ENCODE peak calls at places on chromosomes 3 and 15, in six cellular contexts. One of them, this sample, is unnamed.

GRCh38 chr3:170440346-170440745 is 21.7 kb downstream of the CLDN11 start:
- DNase-seq in heart right ventricle: no peak
- DNase-seq in endothelial cell of umbilical vein: peak; percentile 31
- DNase-seq in Panc1: no peak
- DNase-seq in CD4-positive, alpha-beta memory T cell: no peak
- DNase-seq in breast epithelium: no peak
- DNase-seq in this sample: no peak

GRCh38 chr3:178223876-178224275 is 312.4 kb upstream of the KCNMB2 start:
- DNase-seq in heart right ventricle: no peak
- DNase-seq in endothelial cell of umbilical vein: no peak
- DNase-seq in Panc1: no peak
- DNase-seq in CD4-positive, alpha-beta memory T cell: no peak
- DNase-seq in breast epithelium: no peak
- DNase-seq in this sample: no peak

GRCh38 chr3:138165061-138165460 is 9.7 kb downstream of the DBR1 start:
- DNase-seq in heart right ventricle: no peak
- DNase-seq in endothelial cell of umbilical vein: no peak
- DNase-seq in Panc1: no peak
- DNase-seq in CD4-positive, alpha-beta memory T cell: no peak
- DNase-seq in breast epithelium: no peak
- DNase-seq in this sample: no peak

GRCh38 chr3:116155830-116156229 is 289.5 kb downstream of the LSAMP start:
- DNase-seq in heart right ventricle: no peak
- DNase-seq in endothelial cell of umbilical vein: no peak
- DNase-seq in Panc1: no peak
- DNase-seq in CD4-positive, alpha-beta memory T cell: no peak
- DNase-seq in breast epithelium: no peak
- DNase-seq in this sample: no peak

GRCh38 chr3:129911261-129911861 is 17.9 kb upstream of the TMCC1 start:
- DNase-seq in heart right ventricle: peak; percentile 9
- DNase-seq in endothelial cell of umbilical vein: peak; percentile 90
- DNase-seq in Panc1: no peak
- DNase-seq in CD4-positive, alpha-beta memory T cell: no peak
- DNase-seq in breast epithelium: no peak
- DNase-seq in this sample: no peak

GRCh38 chr3:95319921-95320494 is 1257.1 kb downstream of the NSUN3 start:
- DNase-seq in heart right ventricle: no peak
- DNase-seq in endothelial cell of umbilical vein: no peak
- DNase-seq in Panc1: no peak
- DNase-seq in CD4-positive, alpha-beta memory T cell: no peak
- DNase-seq in breast epithelium: no peak
- DNase-seq in this sample: no peak

GRCh38 chr3:6779140-6779539 is 81.8 kb upstream of the GRM7 start:
- DNase-seq in heart right ventricle: no peak
- DNase-seq in endothelial cell of umbilical vein: no peak
- DNase-seq in Panc1: no peak
- DNase-seq in CD4-positive, alpha-beta memory T cell: no peak
- DNase-seq in breast epithelium: no peak
- DNase-seq in this sample: no peak

GRCh38 chr3:47010050-47010712 is 30.7 kb downstream of the NBEAL2 start:
- DNase-seq in heart right ventricle: no peak
- DNase-seq in endothelial cell of umbilical vein: no peak
- DNase-seq in Panc1: no peak
- DNase-seq in CD4-positive, alpha-beta memory T cell: no peak
- DNase-seq in breast epithelium: peak; percentile 49
- DNase-seq in this sample: no peak

GRCh38 chr15:95929232-95929846 is 401.2 kb upstream of the NR2F2 start:
- DNase-seq in heart right ventricle: no peak
- DNase-seq in endothelial cell of umbilical vein: no peak
- DNase-seq in Panc1: no peak
- DNase-seq in CD4-positive, alpha-beta memory T cell: no peak
- DNase-seq in breast epithelium: no peak
- DNase-seq in this sample: no peak

GRCh38 chr3:60268123-60268522 is 983.1 kb downstream of the FHIT start:
- DNase-seq in heart right ventricle: no peak
- DNase-seq in endothelial cell of umbilical vein: no peak
- DNase-seq in Panc1: no peak
- DNase-seq in CD4-positive, alpha-beta memory T cell: no peak
- DNase-seq in breast epithelium: no peak
- DNase-seq in this sample: no peak

GRCh38 chr15:90586948-90587347 is 57.2 kb downstream of the CRTC3 start:
- DNase-seq in heart right ventricle: no peak
- DNase-seq in endothelial cell of umbilical vein: no peak
- DNase-seq in Panc1: no peak
- DNase-seq in CD4-positive, alpha-beta memory T cell: no peak
- DNase-seq in breast epithelium: no peak
- DNase-seq in this sample: no peak

GRCh38 chr15:72785452-72786243 is 2.1 kb upstream of the ADPGK start:
- DNase-seq in heart right ventricle: no peak
- DNase-seq in endothelial cell of umbilical vein: no peak
- DNase-seq in Panc1: no peak
- DNase-seq in CD4-positive, alpha-beta memory T cell: peak; percentile 54
- DNase-seq in breast epithelium: no peak
- DNase-seq in this sample: no peak

GRCh38 chr3:52122491-52122890 is 31.7 kb downstream of the POC1A start:
- DNase-seq in heart right ventricle: no peak
- DNase-seq in endothelial cell of umbilical vein: no peak
- DNase-seq in Panc1: no peak
- DNase-seq in CD4-positive, alpha-beta memory T cell: no peak
- DNase-seq in breast epithelium: no peak
- DNase-seq in this sample: no peak

GRCh38 chr3:128470134-128470915 is 3.6 kb upstream of the DNAJB8 start:
- DNase-seq in heart right ventricle: no peak
- DNase-seq in endothelial cell of umbilical vein: no peak
- DNase-seq in Panc1: no peak
- DNase-seq in CD4-positive, alpha-beta memory T cell: no peak
- DNase-seq in breast epithelium: no peak
- DNase-seq in this sample: no peak

GRCh38 chr3:3020209-3020608 is 90.0 kb downstream of the IL5RA start:
- DNase-seq in heart right ventricle: no peak
- DNase-seq in endothelial cell of umbilical vein: no peak
- DNase-seq in Panc1: no peak
- DNase-seq in CD4-positive, alpha-beta memory T cell: no peak
- DNase-seq in breast epithelium: no peak
- DNase-seq in this sample: no peak

GRCh38 chr3:133125171-133125570 is 87.0 kb downstream of the TMEM108 start:
- DNase-seq in heart right ventricle: no peak
- DNase-seq in endothelial cell of umbilical vein: no peak
- DNase-seq in Panc1: no peak
- DNase-seq in CD4-positive, alpha-beta memory T cell: no peak
- DNase-seq in breast epithelium: no peak
- DNase-seq in this sample: no peak

GRCh38 chr15:36778516-36778915 is 199.1 kb downstream of the CDIN1 start:
- DNase-seq in heart right ventricle: no peak
- DNase-seq in endothelial cell of umbilical vein: no peak
- DNase-seq in Panc1: no peak
- DNase-seq in CD4-positive, alpha-beta memory T cell: no peak
- DNase-seq in breast epithelium: no peak
- DNase-seq in this sample: no peak

GRCh38 chr3:184165548-184165947 is 9.1 kb upstream of the AP2M1 start:
- DNase-seq in heart right ventricle: no peak
- DNase-seq in endothelial cell of umbilical vein: no peak
- DNase-seq in Panc1: no peak
- DNase-seq in CD4-positive, alpha-beta memory T cell: no peak
- DNase-seq in breast epithelium: no peak
- DNase-seq in this sample: no peak

GRCh38 chr3:152263711-152264110 is 5.0 kb upstream of the MBNL1 start:
- DNase-seq in heart right ventricle: no peak
- DNase-seq in endothelial cell of umbilical vein: no peak
- DNase-seq in Panc1: no peak
- DNase-seq in CD4-positive, alpha-beta memory T cell: no peak
- DNase-seq in breast epithelium: no peak
- DNase-seq in this sample: no peak

GRCh38 chr15:78640840-78641733 is at the start of gene CHRNB4:
- DNase-seq in heart right ventricle: no peak
- DNase-seq in endothelial cell of umbilical vein: peak; percentile 9
- DNase-seq in Panc1: no peak
- DNase-seq in CD4-positive, alpha-beta memory T cell: no peak
- DNase-seq in breast epithelium: no peak
- DNase-seq in this sample: no peak

GRCh38 chr3:24359102-24359501 is 135.5 kb downstream of the THRB start:
- DNase-seq in heart right ventricle: no peak
- DNase-seq in endothelial cell of umbilical vein: no peak
- DNase-seq in Panc1: no peak
- DNase-seq in CD4-positive, alpha-beta memory T cell: no peak
- DNase-seq in breast epithelium: no peak
- DNase-seq in this sample: no peak
- H3K27ac ChIP-seq in heart right ventricle: no peak overlapping the region
- H3K27ac ChIP-seq in endothelial cell of umbilical vein: no peak overlapping the region
- H3K27ac ChIP-seq in Panc1: no peak overlapping the region
- H3K27ac ChIP-seq in CD4-positive, alpha-beta memory T cell: no peak overlapping the region
- H3K27ac ChIP-seq in breast epithelium: no peak overlapping the region
- H3K27ac ChIP-seq in this sample: no peak overlapping the region

GRCh38 chr15:70299931-70300858 is 202.5 kb upstream of the TLE3 start:
- DNase-seq in heart right ventricle: no peak
- DNase-seq in endothelial cell of umbilical vein: no peak
- DNase-seq in Panc1: no peak
- DNase-seq in CD4-positive, alpha-beta memory T cell: peak; percentile 62
- DNase-seq in breast epithelium: no peak
- DNase-seq in this sample: no peak

GRCh38 chr15:70306582-70306981 is 208.9 kb upstream of the TLE3 start:
- DNase-seq in heart right ventricle: no peak
- DNase-seq in endothelial cell of umbilical vein: no peak
- DNase-seq in Panc1: no peak
- DNase-seq in CD4-positive, alpha-beta memory T cell: no peak
- DNase-seq in breast epithelium: no peak
- DNase-seq in this sample: no peak

GRCh38 chr15:70303981-70304380 is 206.3 kb upstream of the TLE3 start:
- DNase-seq in heart right ventricle: no peak
- DNase-seq in endothelial cell of umbilical vein: no peak
- DNase-seq in Panc1: no peak
- DNase-seq in CD4-positive, alpha-beta memory T cell: no peak
- DNase-seq in breast epithelium: no peak
- DNase-seq in this sample: no peak

GRCh38 chr15:70301396-70301795 is 203.7 kb upstream of the TLE3 start:
- DNase-seq in heart right ventricle: no peak
- DNase-seq in endothelial cell of umbilical vein: no peak
- DNase-seq in Panc1: no peak
- DNase-seq in CD4-positive, alpha-beta memory T cell: no peak
- DNase-seq in breast epithelium: no peak
- DNase-seq in this sample: no peak

GRCh38 chr15:70302360-70302759 is 204.6 kb upstream of the TLE3 start:
- DNase-seq in heart right ventricle: no peak
- DNase-seq in endothelial cell of umbilical vein: no peak
- DNase-seq in Panc1: no peak
- DNase-seq in CD4-positive, alpha-beta memory T cell: no peak
- DNase-seq in breast epithelium: no peak
- DNase-seq in this sample: no peak
- H3K27ac ChIP-seq in heart right ventricle: no peak overlapping the region
- H3K27ac ChIP-seq in endothelial cell of umbilical vein: no peak overlapping the region
- H3K27ac ChIP-seq in Panc1: no peak overlapping the region
- H3K27ac ChIP-seq in CD4-positive, alpha-beta memory T cell: no peak overlapping the region
- H3K27ac ChIP-seq in breast epithelium: no peak overlapping the region
- H3K27ac ChIP-seq in this sample: no peak overlapping the region

GRCh38 chr3:67788396-67788795 is 134.0 kb upstream of the SUCLG2 start:
- DNase-seq in heart right ventricle: no peak
- DNase-seq in endothelial cell of umbilical vein: no peak
- DNase-seq in Panc1: no peak
- DNase-seq in CD4-positive, alpha-beta memory T cell: no peak
- DNase-seq in breast epithelium: no peak
- DNase-seq in this sample: no peak
- H3K27ac ChIP-seq in heart right ventricle: no peak overlapping the region
- H3K27ac ChIP-seq in endothelial cell of umbilical vein: no peak overlapping the region
- H3K27ac ChIP-seq in Panc1: no peak overlapping the region
- H3K27ac ChIP-seq in CD4-positive, alpha-beta memory T cell: no peak overlapping the region
- H3K27ac ChIP-seq in breast epithelium: no peak overlapping the region
- H3K27ac ChIP-seq in this sample: no peak overlapping the region

GRCh38 chr15:70765504-70766281 is 2.3 kb upstream of the UACA start:
- DNase-seq in heart right ventricle: no peak
- DNase-seq in endothelial cell of umbilical vein: no peak
- DNase-seq in Panc1: no peak
- DNase-seq in CD4-positive, alpha-beta memory T cell: no peak
- DNase-seq in breast epithelium: no peak
- DNase-seq in this sample: no peak

GRCh38 chr15:70768247-70768883 is 5.0 kb upstream of the UACA start:
- DNase-seq in heart right ventricle: no peak
- DNase-seq in endothelial cell of umbilical vein: peak; percentile 55
- DNase-seq in Panc1: no peak
- DNase-seq in CD4-positive, alpha-beta memory T cell: no peak
- DNase-seq in breast epithelium: no peak
- DNase-seq in this sample: no peak

GRCh38 chr15:70770863-70771262 is 7.5 kb upstream of the UACA start:
- DNase-seq in heart right ventricle: no peak
- DNase-seq in endothelial cell of umbilical vein: peak; percentile 51
- DNase-seq in Panc1: no peak
- DNase-seq in CD4-positive, alpha-beta memory T cell: no peak
- DNase-seq in breast epithelium: no peak
- DNase-seq in this sample: no peak

GRCh38 chr15:70766597-70766996 is 3.2 kb upstream of the UACA start:
- DNase-seq in heart right ventricle: no peak
- DNase-seq in endothelial cell of umbilical vein: no peak
- DNase-seq in Panc1: no peak
- DNase-seq in CD4-positive, alpha-beta memory T cell: no peak
- DNase-seq in breast epithelium: no peak
- DNase-seq in this sample: no peak

GRCh38 chr15:70767668-70768067 is 4.3 kb upstream of the UACA start:
- DNase-seq in heart right ventricle: no peak
- DNase-seq in endothelial cell of umbilical vein: no peak
- DNase-seq in Panc1: no peak
- DNase-seq in CD4-positive, alpha-beta memory T cell: no peak
- DNase-seq in breast epithelium: no peak
- DNase-seq in this sample: no peak
- H3K27ac ChIP-seq in heart right ventricle: no peak overlapping the region
- H3K27ac ChIP-seq in endothelial cell of umbilical vein: no peak overlapping the region
- H3K27ac ChIP-seq in Panc1: peak overlapping the region; percentile 91
- H3K27ac ChIP-seq in CD4-positive, alpha-beta memory T cell: no peak overlapping the region
- H3K27ac ChIP-seq in breast epithelium: no peak overlapping the region
- H3K27ac ChIP-seq in this sample: no peak overlapping the region